ENCODE peak calls at places on chromosomes 2 and 18, in six cellular contexts. One of them, this sample, is unnamed.

GRCh38 chr2:150885236-150885635 is 376.4 kb downstream of the RBM43 start:
- DNase-seq in lower lobe of right lung: no peak
- DNase-seq in AG04450: no peak
- DNase-seq in kidney: no peak
- DNase-seq in CD8-positive, alpha-beta T cell: no peak
- DNase-seq in heart right ventricle: no peak
- DNase-seq in this sample: no peak

GRCh38 chr2:207883002-207883780 is 113.5 kb upstream of the FZD5 start:
- DNase-seq in CD8-positive, alpha-beta T cell: no peak
- DNase-seq in lower lobe of right lung: no peak
- DNase-seq in kidney: no peak
- DNase-seq in heart right ventricle: no peak
- DNase-seq in AG04450: no peak
- DNase-seq in this sample: no peak

GRCh38 chr2:69947078-69947801 is 14.2 kb downstream of the ASPRV1 start:
- DNase-seq in AG04450: no peak
- DNase-seq in kidney: no peak
- DNase-seq in CD8-positive, alpha-beta T cell: no peak
- DNase-seq in heart right ventricle: no peak
- DNase-seq in lower lobe of right lung: no peak
- DNase-seq in this sample: no peak

GRCh38 chr18:13375302-13376255 is 157.0 kb downstream of the LDLRAD4 start:
- DNase-seq in heart right ventricle: peak
- DNase-seq in CD8-positive, alpha-beta T cell: no peak
- DNase-seq in kidney: peak
- DNase-seq in AG04450: peak
- DNase-seq in lower lobe of right lung: no peak
- DNase-seq in this sample: peak

GRCh38 chr2:23453936-23454460 is 69.0 kb downstream of the KLHL29 start:
- DNase-seq in heart right ventricle: no peak
- DNase-seq in CD8-positive, alpha-beta T cell: no peak
- DNase-seq in AG04450: no peak
- DNase-seq in lower lobe of right lung: no peak
- DNase-seq in kidney: no peak
- DNase-seq in this sample: no peak

GRCh38 chr2:109715302-109715937 is 78.7 kb upstream of the RGPD5 start:
- DNase-seq in kidney: no peak
- DNase-seq in CD8-positive, alpha-beta T cell: no peak
- DNase-seq in AG04450: no peak
- DNase-seq in lower lobe of right lung: no peak
- DNase-seq in heart right ventricle: no peak
- DNase-seq in this sample: peak

GRCh38 chr2:85770369-85770768 is 16.6 kb downstream of the ATOH8 start:
- DNase-seq in heart right ventricle: no peak
- DNase-seq in kidney: no peak
- DNase-seq in lower lobe of right lung: no peak
- DNase-seq in AG04450: no peak
- DNase-seq in CD8-positive, alpha-beta T cell: no peak
- DNase-seq in this sample: no peak

GRCh38 chr2:158214431-158214830 is 112.8 kb downstream of the UPP2 start:
- DNase-seq in lower lobe of right lung: no peak
- DNase-seq in CD8-positive, alpha-beta T cell: no peak
- DNase-seq in kidney: no peak
- DNase-seq in heart right ventricle: no peak
- DNase-seq in AG04450: no peak
- DNase-seq in this sample: no peak

GRCh38 chr18:73509460-73509859 is 638.2 kb downstream of the FBXO15 start:
- DNase-seq in lower lobe of right lung: no peak
- DNase-seq in kidney: no peak
- DNase-seq in heart right ventricle: no peak
- DNase-seq in CD8-positive, alpha-beta T cell: no peak
- DNase-seq in AG04450: no peak
- DNase-seq in this sample: no peak

GRCh38 chr2:176370423-176370822 is 101.2 kb downstream of the MTX2 start:
- DNase-seq in AG04450: no peak
- DNase-seq in CD8-positive, alpha-beta T cell: no peak
- DNase-seq in kidney: no peak
- DNase-seq in heart right ventricle: no peak
- DNase-seq in lower lobe of right lung: no peak
- DNase-seq in this sample: no peak

GRCh38 chr2:231685349-231686191 is 22.8 kb upstream of the PTMA start:
- DNase-seq in heart right ventricle: no peak
- DNase-seq in lower lobe of right lung: no peak
- DNase-seq in kidney: no peak
- DNase-seq in CD8-positive, alpha-beta T cell: no peak
- DNase-seq in AG04450: no peak
- DNase-seq in this sample: no peak

GRCh38 chr2:240915526-240916335 is 9.6 kb downstream of the CROCC2 start:
- DNase-seq in kidney: peak
- DNase-seq in lower lobe of right lung: peak
- DNase-seq in CD8-positive, alpha-beta T cell: no peak
- DNase-seq in AG04450: no peak
- DNase-seq in heart right ventricle: no peak
- DNase-seq in this sample: peak

GRCh38 chr2:190746971-190747761 is 98.3 kb downstream of the NAB1 start:
- DNase-seq in AG04450: peak
- DNase-seq in heart right ventricle: no peak
- DNase-seq in kidney: no peak
- DNase-seq in lower lobe of right lung: no peak
- DNase-seq in CD8-positive, alpha-beta T cell: no peak
- DNase-seq in this sample: no peak

GRCh38 chr18:78913830-78914585 is 65.6 kb upstream of the SALL3 start:
- DNase-seq in lower lobe of right lung: no peak
- DNase-seq in kidney: no peak
- DNase-seq in heart right ventricle: no peak
- DNase-seq in AG04450: no peak
- DNase-seq in CD8-positive, alpha-beta T cell: no peak
- DNase-seq in this sample: no peak

GRCh38 chr18:57048351-57048750 is 98.5 kb upstream of the BOD1L2 start:
- DNase-seq in AG04450: no peak
- DNase-seq in CD8-positive, alpha-beta T cell: no peak
- DNase-seq in heart right ventricle: no peak
- DNase-seq in kidney: no peak
- DNase-seq in lower lobe of right lung: no peak
- DNase-seq in this sample: no peak

GRCh38 chr18:41745166-41746049 is 209.6 kb upstream of the PIK3C3 start:
- DNase-seq in lower lobe of right lung: no peak
- DNase-seq in AG04450: no peak
- DNase-seq in kidney: no peak
- DNase-seq in heart right ventricle: peak
- DNase-seq in CD8-positive, alpha-beta T cell: no peak
- DNase-seq in this sample: no peak

GRCh38 chr18:27378396-27379094 is 193.4 kb upstream of the CHST9 start:
- DNase-seq in AG04450: no peak
- DNase-seq in lower lobe of right lung: no peak
- DNase-seq in heart right ventricle: no peak
- DNase-seq in CD8-positive, alpha-beta T cell: no peak
- DNase-seq in kidney: no peak
- DNase-seq in this sample: no peak

GRCh38 chr18:3594760-3595241 is 144.8 kb downstream of the TGIF1 start:
- DNase-seq in kidney: no peak
- DNase-seq in heart right ventricle: no peak
- DNase-seq in CD8-positive, alpha-beta T cell: no peak
- DNase-seq in lower lobe of right lung: no peak
- DNase-seq in AG04450: no peak
- DNase-seq in this sample: no peak

GRCh38 chr2:53445376-53446072 is 322.1 kb upstream of the CHAC2 start:
- DNase-seq in heart right ventricle: no peak
- DNase-seq in lower lobe of right lung: no peak
- DNase-seq in AG04450: peak
- DNase-seq in CD8-positive, alpha-beta T cell: no peak
- DNase-seq in kidney: no peak
- DNase-seq in this sample: no peak

DNA sequence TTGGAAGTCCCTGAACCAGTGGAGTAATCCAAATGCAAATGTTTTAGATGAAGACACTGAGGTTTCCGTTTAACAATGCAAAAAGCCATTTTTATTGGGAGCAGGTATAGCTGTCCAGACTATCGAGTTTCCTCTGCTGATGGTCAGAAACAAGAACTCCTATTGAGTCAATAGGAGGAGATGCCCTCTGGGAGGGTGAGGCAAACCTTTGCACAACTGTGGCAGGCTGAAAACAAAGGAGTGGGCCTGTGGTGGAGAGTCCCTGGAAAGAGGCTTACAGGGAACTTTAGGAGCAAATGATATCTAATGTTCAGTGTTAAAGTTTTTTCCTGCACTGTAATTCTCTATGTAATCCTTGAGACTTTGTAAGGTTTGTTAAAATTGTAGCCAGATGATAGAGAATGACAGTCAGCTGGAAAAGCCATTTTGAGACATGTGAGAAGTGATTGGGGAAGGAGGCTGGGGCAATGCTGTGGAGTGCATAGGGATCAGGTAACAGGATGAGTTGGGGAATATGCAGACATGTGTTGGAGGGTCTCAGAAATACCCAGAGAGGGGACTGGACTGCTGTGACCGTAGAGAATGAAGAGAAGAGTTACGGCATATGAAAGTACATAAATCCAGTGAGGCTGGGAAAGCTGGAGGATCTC is 15.1 kb upstream of the EML4 start:
- DNase-seq in CD8-positive, alpha-beta T cell: no peak
- DNase-seq in lower lobe of right lung: no peak
- DNase-seq in heart right ventricle: no peak
- DNase-seq in AG04450: no peak
- DNase-seq in kidney: no peak
- DNase-seq in this sample: no peak
- H3K27ac ChIP-seq in CD8-positive, alpha-beta T cell: no peak
- H3K27ac ChIP-seq in lower lobe of right lung: no peak
- H3K27ac ChIP-seq in heart right ventricle: no peak
- H3K27ac ChIP-seq in AG04450: no peak
- H3K27ac ChIP-seq in kidney: no peak
- H3K27ac ChIP-seq in this sample: no peak

GRCh38 chr2:28338046-28338753 is 54.5 kb upstream of the FOSL2 start:
- DNase-seq in AG04450: peak
- DNase-seq in kidney: peak
- DNase-seq in CD8-positive, alpha-beta T cell: no peak
- DNase-seq in lower lobe of right lung: no peak
- DNase-seq in heart right ventricle: peak
- DNase-seq in this sample: peak
- H3K27ac ChIP-seq in AG04450: peak
- H3K27ac ChIP-seq in kidney: peak
- H3K27ac ChIP-seq in CD8-positive, alpha-beta T cell: no peak
- H3K27ac ChIP-seq in lower lobe of right lung: no peak
- H3K27ac ChIP-seq in heart right ventricle: peak
- H3K27ac ChIP-seq in this sample: peak

GRCh38 chr2:62181836-62182235 is 14.1 kb upstream of the B3GNT2 start:
- DNase-seq in heart right ventricle: no peak
- DNase-seq in AG04450: no peak
- DNase-seq in kidney: no peak
- DNase-seq in CD8-positive, alpha-beta T cell: no peak
- DNase-seq in lower lobe of right lung: no peak
- DNase-seq in this sample: no peak
- H3K27ac ChIP-seq in heart right ventricle: no peak
- H3K27ac ChIP-seq in AG04450: no peak
- H3K27ac ChIP-seq in kidney: no peak
- H3K27ac ChIP-seq in CD8-positive, alpha-beta T cell: no peak
- H3K27ac ChIP-seq in lower lobe of right lung: no peak
- H3K27ac ChIP-seq in this sample: no peak

DNA sequence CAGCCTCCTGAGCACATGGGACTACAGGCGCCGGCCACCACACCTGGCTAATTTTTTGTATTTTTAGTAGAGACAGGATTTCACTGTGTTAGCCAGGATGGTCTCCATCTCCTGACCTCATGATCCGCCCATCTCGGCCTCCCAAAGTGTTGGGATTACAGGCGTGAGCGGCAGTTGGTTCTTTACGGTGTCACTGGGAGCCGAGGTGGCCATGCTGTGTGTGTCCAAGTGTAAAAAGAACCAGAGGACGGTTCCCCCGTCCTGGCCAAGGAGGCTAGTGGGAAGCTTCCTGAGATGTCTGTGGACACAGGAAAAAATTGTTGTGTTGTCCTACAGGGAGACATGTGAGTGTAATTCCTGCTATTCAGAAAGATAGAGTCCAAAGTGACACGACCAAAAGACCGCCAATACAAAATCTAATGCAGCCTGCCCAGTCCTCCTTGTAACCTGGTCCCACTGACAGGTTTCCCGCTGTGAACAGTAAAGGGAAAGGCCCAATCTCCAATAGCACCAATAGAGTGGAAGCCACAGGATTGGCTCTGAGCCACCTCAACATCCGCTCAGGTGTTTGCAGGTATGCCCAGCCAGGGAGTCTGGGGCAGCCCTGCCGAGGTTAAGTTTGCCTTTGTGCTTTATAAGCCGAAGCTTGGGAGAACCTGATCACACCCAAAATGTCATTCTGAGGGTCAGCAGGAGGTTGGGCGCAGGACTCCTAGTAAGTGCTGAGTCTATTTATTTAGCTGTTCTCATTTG is 40.6 kb downstream of the NCK2 start:
- DNase-seq in heart right ventricle: no peak
- DNase-seq in CD8-positive, alpha-beta T cell: no peak
- DNase-seq in kidney: no peak
- DNase-seq in lower lobe of right lung: no peak
- DNase-seq in AG04450: no peak
- DNase-seq in this sample: no peak
- H3K27ac ChIP-seq in heart right ventricle: no peak
- H3K27ac ChIP-seq in CD8-positive, alpha-beta T cell: no peak
- H3K27ac ChIP-seq in kidney: no peak
- H3K27ac ChIP-seq in lower lobe of right lung: no peak
- H3K27ac ChIP-seq in AG04450: no peak
- H3K27ac ChIP-seq in this sample: no peak

GRCh38 chr2:64363848-64364247 is 90.1 kb upstream of the LGALSL start:
- DNase-seq in kidney: no peak
- DNase-seq in CD8-positive, alpha-beta T cell: no peak
- DNase-seq in AG04450: no peak
- DNase-seq in lower lobe of right lung: no peak
- DNase-seq in heart right ventricle: no peak
- DNase-seq in this sample: no peak
- H3K27ac ChIP-seq in kidney: no peak
- H3K27ac ChIP-seq in CD8-positive, alpha-beta T cell: no peak
- H3K27ac ChIP-seq in AG04450: no peak
- H3K27ac ChIP-seq in lower lobe of right lung: no peak
- H3K27ac ChIP-seq in heart right ventricle: no peak
- H3K27ac ChIP-seq in this sample: no peak

This sample was measured in sigmoid colon.